ENCODE peak calls at places on chromosomes 5 and 9, in ten cellular contexts. One of them, this sample, is unnamed.

GRCh38 chr5:11293523-11293922 is 532.5 kb upstream of the DAP start:
- DNase-seq in aorta: no peak
- DNase-seq in GM23248: no peak
- DNase-seq in lower leg skin: no peak
- DNase-seq in fibroblast of mammary gland: no peak
- DNase-seq in fibroblast of lung: peak
- DNase-seq in spleen: no peak
- DNase-seq in neuronal stem cell: no peak
- DNase-seq in IMR-90: no peak
- DNase-seq in AG09309: no peak
- DNase-seq in this sample: no peak

GRCh38 chr9:127528407-127529251 is 77.3 kb downstream of the LRSAM1 start:
- DNase-seq in spleen: no peak
- DNase-seq in fibroblast of lung: no peak
- DNase-seq in fibroblast of mammary gland: no peak
- DNase-seq in AG09309: no peak
- DNase-seq in lower leg skin: no peak
- DNase-seq in aorta: peak
- DNase-seq in neuronal stem cell: no peak
- DNase-seq in IMR-90: no peak
- DNase-seq in GM23248: no peak
- DNase-seq in this sample: no peak

GRCh38 chr5:30749971-30750370 is 443.5 kb upstream of the CDH6 start:
- DNase-seq in neuronal stem cell: no peak
- DNase-seq in fibroblast of lung: peak
- DNase-seq in lower leg skin: no peak
- DNase-seq in fibroblast of mammary gland: no peak
- DNase-seq in aorta: no peak
- DNase-seq in GM23248: peak
- DNase-seq in spleen: no peak
- DNase-seq in IMR-90: peak
- DNase-seq in AG09309: no peak
- DNase-seq in this sample: no peak

GRCh38 chr9:85528607-85529006 is 213.1 kb downstream of the AGTPBP1 start:
- DNase-seq in GM23248: no peak
- DNase-seq in lower leg skin: no peak
- DNase-seq in IMR-90: no peak
- DNase-seq in AG09309: no peak
- DNase-seq in spleen: no peak
- DNase-seq in fibroblast of lung: no peak
- DNase-seq in neuronal stem cell: no peak
- DNase-seq in aorta: no peak
- DNase-seq in fibroblast of mammary gland: no peak
- DNase-seq in this sample: no peak

GRCh38 chr5:62942384-62942783 is 363.8 kb downstream of the LRRC70 start:
- DNase-seq in neuronal stem cell: no peak
- DNase-seq in lower leg skin: no peak
- DNase-seq in aorta: no peak
- DNase-seq in spleen: no peak
- DNase-seq in IMR-90: no peak
- DNase-seq in fibroblast of mammary gland: no peak
- DNase-seq in AG09309: no peak
- DNase-seq in fibroblast of lung: no peak
- DNase-seq in GM23248: no peak
- DNase-seq in this sample: no peak

GRCh38 chr9:34190996-34191892 is 12.4 kb downstream of the UBAP1 start:
- DNase-seq in GM23248: peak
- DNase-seq in AG09309: no peak
- DNase-seq in fibroblast of lung: peak
- DNase-seq in neuronal stem cell: no peak
- DNase-seq in fibroblast of mammary gland: peak
- DNase-seq in spleen: no peak
- DNase-seq in aorta: no peak
- DNase-seq in lower leg skin: no peak
- DNase-seq in IMR-90: peak
- DNase-seq in this sample: no peak

GRCh38 chr5:126490167-126490937 is 67.1 kb downstream of the GRAMD2B start:
- DNase-seq in neuronal stem cell: peak
- DNase-seq in IMR-90: no peak
- DNase-seq in lower leg skin: peak
- DNase-seq in AG09309: no peak
- DNase-seq in fibroblast of mammary gland: peak
- DNase-seq in aorta: no peak
- DNase-seq in spleen: no peak
- DNase-seq in fibroblast of lung: peak
- DNase-seq in GM23248: peak
- DNase-seq in this sample: no peak

GRCh38 chr9:3246231-3246630 is 279.6 kb downstream of the RFX3 start:
- DNase-seq in IMR-90: no peak
- DNase-seq in fibroblast of mammary gland: no peak
- DNase-seq in fibroblast of lung: no peak
- DNase-seq in AG09309: no peak
- DNase-seq in GM23248: no peak
- DNase-seq in lower leg skin: no peak
- DNase-seq in aorta: no peak
- DNase-seq in spleen: no peak
- DNase-seq in neuronal stem cell: no peak
- DNase-seq in this sample: no peak

GRCh38 chr9:70352802-70353201 is 61.7 kb downstream of the KLF9 start:
- DNase-seq in neuronal stem cell: no peak
- DNase-seq in fibroblast of lung: no peak
- DNase-seq in AG09309: no peak
- DNase-seq in IMR-90: no peak
- DNase-seq in aorta: no peak
- DNase-seq in spleen: no peak
- DNase-seq in lower leg skin: no peak
- DNase-seq in fibroblast of mammary gland: peak
- DNase-seq in GM23248: peak
- DNase-seq in this sample: no peak

GRCh38 chr5:151684690-151685361 is 1.9 kb downstream of the SPARC start:
- DNase-seq in spleen: no peak
- DNase-seq in AG09309: peak
- DNase-seq in IMR-90: peak
- DNase-seq in fibroblast of mammary gland: peak
- DNase-seq in GM23248: peak
- DNase-seq in fibroblast of lung: peak
- DNase-seq in aorta: no peak
- DNase-seq in neuronal stem cell: peak
- DNase-seq in lower leg skin: peak
- DNase-seq in this sample: no peak

GRCh38 chr5:179668404-179668803 is 12.4 kb downstream of the CBY3 start:
- DNase-seq in lower leg skin: no peak
- DNase-seq in GM23248: peak
- DNase-seq in fibroblast of mammary gland: peak
- DNase-seq in IMR-90: peak
- DNase-seq in spleen: no peak
- DNase-seq in aorta: no peak
- DNase-seq in neuronal stem cell: peak
- DNase-seq in AG09309: no peak
- DNase-seq in fibroblast of lung: peak
- DNase-seq in this sample: no peak

GRCh38 chr5:141753971-141754713 is 72.1 kb upstream of the ARAP3 start:
- DNase-seq in neuronal stem cell: peak
- DNase-seq in fibroblast of mammary gland: peak
- DNase-seq in aorta: no peak
- DNase-seq in AG09309: no peak
- DNase-seq in IMR-90: peak
- DNase-seq in fibroblast of lung: peak
- DNase-seq in GM23248: peak
- DNase-seq in lower leg skin: no peak
- DNase-seq in spleen: no peak
- DNase-seq in this sample: no peak

GRCh38 chr9:109880276-109881169 is 100.5 kb downstream of the PALM2AKAP2 start:
- DNase-seq in fibroblast of mammary gland: peak
- DNase-seq in lower leg skin: no peak
- DNase-seq in aorta: no peak
- DNase-seq in GM23248: peak
- DNase-seq in AG09309: no peak
- DNase-seq in IMR-90: peak
- DNase-seq in fibroblast of lung: peak
- DNase-seq in spleen: no peak
- DNase-seq in neuronal stem cell: peak
- DNase-seq in this sample: no peak

GRCh38 chr9:113738506-113738897 is 137.6 kb upstream of the ZNF618 start:
- DNase-seq in spleen: no peak
- DNase-seq in neuronal stem cell: no peak
- DNase-seq in AG09309: no peak
- DNase-seq in lower leg skin: no peak
- DNase-seq in fibroblast of lung: no peak
- DNase-seq in GM23248: peak
- DNase-seq in fibroblast of mammary gland: no peak
- DNase-seq in IMR-90: no peak
- DNase-seq in aorta: no peak
- DNase-seq in this sample: no peak

GRCh38 chr5:37165761-37166160 is 83.4 kb downstream of the CPLANE1 start:
- DNase-seq in aorta: no peak
- DNase-seq in fibroblast of lung: no peak
- DNase-seq in spleen: no peak
- DNase-seq in AG09309: no peak
- DNase-seq in GM23248: no peak
- DNase-seq in IMR-90: no peak
- DNase-seq in fibroblast of mammary gland: no peak
- DNase-seq in neuronal stem cell: no peak
- DNase-seq in lower leg skin: no peak
- DNase-seq in this sample: no peak

GRCh38 chr9:32956606-32957005 is 44.8 kb downstream of the APTX start:
- DNase-seq in spleen: no peak
- DNase-seq in fibroblast of lung: peak
- DNase-seq in lower leg skin: no peak
- DNase-seq in GM23248: no peak
- DNase-seq in IMR-90: no peak
- DNase-seq in aorta: no peak
- DNase-seq in AG09309: no peak
- DNase-seq in neuronal stem cell: no peak
- DNase-seq in fibroblast of mammary gland: no peak
- DNase-seq in this sample: no peak

GRCh38 chr5:172180936-172181335 is 7.1 kb downstream of the STK10 start:
- DNase-seq in fibroblast of mammary gland: no peak
- DNase-seq in fibroblast of lung: no peak
- DNase-seq in lower leg skin: no peak
- DNase-seq in GM23248: no peak
- DNase-seq in spleen: peak
- DNase-seq in IMR-90: no peak
- DNase-seq in neuronal stem cell: no peak
- DNase-seq in AG09309: no peak
- DNase-seq in aorta: peak
- DNase-seq in this sample: no peak

GRCh38 chr5:36876965-36877666 is 547 bp downstream of the NIPBL start:
- DNase-seq in fibroblast of lung: peak
- DNase-seq in spleen: peak
- DNase-seq in GM23248: peak
- DNase-seq in lower leg skin: peak
- DNase-seq in IMR-90: peak
- DNase-seq in aorta: peak
- DNase-seq in neuronal stem cell: peak
- DNase-seq in fibroblast of mammary gland: peak
- DNase-seq in AG09309: no peak
- DNase-seq in this sample: peak

GRCh38 chr9:107943901-107944300 is 454.3 kb upstream of the KLF4 start:
- DNase-seq in fibroblast of lung: no peak
- DNase-seq in neuronal stem cell: no peak
- DNase-seq in GM23248: no peak
- DNase-seq in spleen: no peak
- DNase-seq in aorta: no peak
- DNase-seq in IMR-90: no peak
- DNase-seq in lower leg skin: no peak
- DNase-seq in AG09309: no peak
- DNase-seq in fibroblast of mammary gland: peak
- DNase-seq in this sample: no peak

GRCh38 chr9:137798142-137798541 is 79.4 kb upstream of the CACNA1B start:
- DNase-seq in lower leg skin: no peak
- DNase-seq in aorta: peak
- DNase-seq in IMR-90: no peak
- DNase-seq in GM23248: no peak
- DNase-seq in AG09309: no peak
- DNase-seq in neuronal stem cell: no peak
- DNase-seq in fibroblast of lung: no peak
- DNase-seq in fibroblast of mammary gland: no peak
- DNase-seq in spleen: no peak
- DNase-seq in this sample: no peak
- H3K4me3 ChIP-seq in lower leg skin: no peak
- H3K4me3 ChIP-seq in aorta: no peak
- H3K4me3 ChIP-seq in IMR-90: no peak
- H3K4me3 ChIP-seq in GM23248: no peak
- H3K4me3 ChIP-seq in AG09309: no peak
- H3K4me3 ChIP-seq in neuronal stem cell: no peak
- H3K4me3 ChIP-seq in fibroblast of lung: no peak
- H3K4me3 ChIP-seq in fibroblast of mammary gland: no peak
- H3K4me3 ChIP-seq in spleen: no peak
- H3K4me3 ChIP-seq in this sample: no peak

GRCh38 chr9:35277171-35277520 is 115.3 kb downstream of the UNC13B start:
- DNase-seq in neuronal stem cell: no peak
- DNase-seq in spleen: no peak
- DNase-seq in fibroblast of lung: no peak
- DNase-seq in IMR-90: no peak
- DNase-seq in AG09309: no peak
- DNase-seq in GM23248: no peak
- DNase-seq in lower leg skin: no peak
- DNase-seq in fibroblast of mammary gland: peak
- DNase-seq in aorta: no peak
- DNase-seq in this sample: no peak
- H3K4me3 ChIP-seq in neuronal stem cell: no peak
- H3K4me3 ChIP-seq in spleen: no peak
- H3K4me3 ChIP-seq in fibroblast of lung: no peak
- H3K4me3 ChIP-seq in IMR-90: no peak
- H3K4me3 ChIP-seq in AG09309: no peak
- H3K4me3 ChIP-seq in GM23248: no peak
- H3K4me3 ChIP-seq in lower leg skin: no peak
- H3K4me3 ChIP-seq in fibroblast of mammary gland: no peak
- H3K4me3 ChIP-seq in aorta: peak
- H3K4me3 ChIP-seq in this sample: peak

GRCh38 chr9:20040991-20041606 is 252.3 kb upstream of the SLC24A2 start:
- DNase-seq in fibroblast of mammary gland: no peak
- DNase-seq in aorta: no peak
- DNase-seq in lower leg skin: no peak
- DNase-seq in IMR-90: no peak
- DNase-seq in fibroblast of lung: no peak
- DNase-seq in GM23248: peak
- DNase-seq in neuronal stem cell: no peak
- DNase-seq in AG09309: no peak
- DNase-seq in spleen: no peak
- DNase-seq in this sample: no peak
- H3K4me3 ChIP-seq in fibroblast of mammary gland: no peak
- H3K4me3 ChIP-seq in aorta: no peak
- H3K4me3 ChIP-seq in lower leg skin: no peak
- H3K4me3 ChIP-seq in IMR-90: no peak
- H3K4me3 ChIP-seq in fibroblast of lung: no peak
- H3K4me3 ChIP-seq in GM23248: peak
- H3K4me3 ChIP-seq in neuronal stem cell: no peak
- H3K4me3 ChIP-seq in AG09309: no peak
- H3K4me3 ChIP-seq in spleen: no peak
- H3K4me3 ChIP-seq in this sample: peak

DNA sequence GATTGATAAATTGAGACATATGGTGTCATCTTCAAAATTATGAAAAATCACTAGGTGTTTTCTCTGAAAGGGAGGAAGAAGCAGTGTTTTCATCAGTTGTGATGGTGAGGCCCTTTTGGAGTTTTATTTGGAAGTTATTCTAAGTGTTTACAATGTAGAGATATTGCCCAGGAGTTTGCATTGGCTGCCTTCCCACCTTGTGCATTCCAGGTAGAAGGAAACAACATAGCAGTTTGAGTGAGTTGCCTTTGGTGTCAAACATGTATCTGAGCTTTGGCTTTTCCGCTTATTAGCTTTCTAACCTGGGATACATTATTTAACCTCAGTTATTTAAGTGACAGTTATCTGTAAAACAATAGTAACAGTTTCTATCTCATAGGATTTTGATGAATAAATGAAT is 122.5 kb downstream of the SCAMP1 start:
- DNase-seq in fibroblast of mammary gland: no peak
- DNase-seq in neuronal stem cell: no peak
- DNase-seq in GM23248: no peak
- DNase-seq in IMR-90: no peak
- DNase-seq in spleen: no peak
- DNase-seq in lower leg skin: no peak
- DNase-seq in AG09309: no peak
- DNase-seq in aorta: no peak
- DNase-seq in fibroblast of lung: no peak
- DNase-seq in this sample: no peak
- H3K4me3 ChIP-seq in fibroblast of mammary gland: no peak
- H3K4me3 ChIP-seq in neuronal stem cell: no peak
- H3K4me3 ChIP-seq in GM23248: no peak
- H3K4me3 ChIP-seq in IMR-90: no peak
- H3K4me3 ChIP-seq in spleen: no peak
- H3K4me3 ChIP-seq in lower leg skin: no peak
- H3K4me3 ChIP-seq in AG09309: no peak
- H3K4me3 ChIP-seq in aorta: no peak
- H3K4me3 ChIP-seq in fibroblast of lung: no peak
- H3K4me3 ChIP-seq in this sample: no peak

This sample was measured in psoas muscle.